ENCODE peak calls at places on chromosomes 3 and 15, in five cellular contexts. O is AG04450, H is left ventricle myocardium inferior, Z is osteoblast, Q is hepatocyte. P is an unnamed sample.

GRCh38 chr3:128584412-128585020 is 66.1 kb downstream of the RPN1 start:
- DNase-seq in O (peak), Z (peak), Q (peak), H (peak), P (peak)

GRCh38 chr3:18194431-18194830 is 230.7 kb downstream of the SATB1 start:
- DNase-seq in H (no peak), Z (no peak), Q (no peak), O (no peak), P (no peak)

GRCh38 chr3:188740030-188740429 is 431.7 kb upstream of the TPRG1 start:
- DNase-seq in O (no peak), H (no peak), Z (no peak), Q (no peak), P (no peak)

GRCh38 chr15:84598993-84599392 is 1.8 kb upstream of the ZSCAN2 start:
- DNase-seq in H (no peak), O (peak), Q (peak), Z (no peak), P (peak)

GRCh38 chr3:57556459-57557087 is 499 bp downstream of the PDE12 start:
- DNase-seq in Z (peak), Q (peak), O (no peak), H (peak), P (no peak)

GRCh38 chr3:110743202-110743601 is 328.4 kb upstream of the NECTIN3 start:
- DNase-seq in H (no peak), Z (no peak), Q (peak), O (no peak), P (peak)

GRCh38 chr3:27287052-27287451 is 82.1 kb downstream of the NEK10 start:
- DNase-seq in H (no peak), O (no peak), Q (no peak), Z (no peak), P (peak)

GRCh38 chr3:196287066-196287404 is 491 bp downstream of the PCYT1A start:
- DNase-seq in Z (no peak), O (no peak), H (peak), Q (peak), P (peak)

GRCh38 chr3:123768480-123769359 is 115.4 kb downstream of the MYLK start:
- DNase-seq in H (no peak), Q (no peak), Z (no peak), O (no peak), P (no peak)

GRCh38 chr3:126481808-126482502 is 6.3 kb upstream of the ZXDC start:
- DNase-seq in Q (peak), O (no peak), H (no peak), Z (no peak), P (no peak)

GRCh38 chr3:108239082-108239481 is 16.9 kb upstream of the IFT57 start:
- DNase-seq in H (no peak), O (no peak), Q (no peak), Z (no peak), P (no peak)

GRCh38 chr3:15405448-15406050 is 21.8 kb downstream of the METTL6 start:
- DNase-seq in H (no peak), Q (peak), Z (peak), O (peak), P (peak)

GRCh38 chr3:64627471-64628321 is 60.1 kb downstream of the ADAMTS9 start:
- DNase-seq in Z (no peak), O (no peak), H (no peak), Q (peak), P (no peak)

GRCh38 chr3:159418571-159419526 is 569.8 kb upstream of the IL12A start:
- DNase-seq in Z (peak), O (peak), Q (peak), H (no peak), P (no peak)

GRCh38 chr3:24773798-24774197 is 279.1 kb upstream of the THRB start:
- DNase-seq in Z (peak), Q (peak), H (peak), O (peak), P (peak)

GRCh38 chr3:79517766-79518413 is 249.9 kb downstream of the ROBO1 start:
- DNase-seq in H (no peak), Z (peak), O (no peak), Q (peak), P (peak)

GRCh38 chr3:12962292-12962691 is 110.9 kb downstream of the IQSEC1 start:
- DNase-seq in O (no peak), Z (peak), Q (no peak), H (no peak), P (no peak)

GRCh38 chr15:60585743-60586708 is 107.1 kb upstream of the ICE2 start:
- DNase-seq in H (no peak), Z (peak), Q (peak), O (peak), P (peak)

GRCh38 chr15:92832992-92833438 is 67.1 kb upstream of the CHD2 start:
- DNase-seq in Z (no peak), Q (no peak), H (no peak), O (no peak), P (no peak)

DNA sequence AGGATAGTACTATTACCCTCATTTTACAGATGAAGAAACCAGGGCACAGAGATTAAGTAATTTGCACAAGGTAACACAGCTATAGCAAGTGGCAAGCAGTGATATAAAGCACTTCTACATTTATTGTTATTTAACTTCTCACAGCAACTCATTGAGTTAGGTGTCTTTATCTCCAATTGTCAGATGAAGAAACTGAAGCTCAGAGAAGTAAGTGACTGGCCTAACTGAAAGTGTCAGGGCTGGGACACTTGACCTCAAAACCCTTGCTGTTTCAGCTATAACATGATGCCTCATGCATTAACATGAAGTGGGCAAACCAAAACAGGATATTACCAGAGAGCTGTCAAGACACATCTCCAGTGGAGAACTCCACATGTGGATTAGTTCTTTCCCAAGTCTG is 65.8 kb upstream of the LEKR1 start:
- DNase-seq in H (no peak), O (no peak), Z (no peak), Q (no peak), P (no peak)
- H3K27ac ChIP-seq in H (no peak), O (no peak), Z (peak), Q (no peak), P (no peak)

DNA sequence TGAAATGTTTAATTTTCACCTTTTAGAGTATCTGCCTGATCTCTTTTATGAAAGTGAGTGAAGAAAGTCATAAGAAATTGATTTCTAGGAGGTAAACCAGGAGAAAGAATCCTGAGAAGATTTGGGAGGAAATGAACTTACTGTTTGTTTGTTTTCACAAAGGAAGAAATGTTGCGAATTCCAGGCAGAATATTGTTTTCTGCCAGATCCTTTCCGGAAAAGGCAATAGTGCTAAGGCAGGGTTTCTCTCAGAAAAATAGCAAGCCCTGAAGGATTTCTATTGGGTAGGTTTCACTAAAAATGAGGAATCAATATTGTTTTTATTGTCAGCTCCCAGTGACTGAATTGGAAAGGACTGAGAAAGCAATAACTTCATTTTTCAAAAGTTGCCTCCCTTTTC is 85.7 kb upstream of the TGFBR2 start:
- DNase-seq in H (no peak), Z (no peak), O (no peak), Q (no peak), P (no peak)
- H3K27ac ChIP-seq in H (peak), Z (no peak), O (no peak), Q (no peak), P (no peak)

GRCh38 chr3:49173792-49174170 is 2.4 kb downstream of the KLHDC8B start:
- DNase-seq in Q (no peak), H (peak), Z (peak), O (no peak), P (no peak)
- H3K27ac ChIP-seq in Q (peak), H (peak), Z (no peak), O (no peak), P (no peak)

DNA sequence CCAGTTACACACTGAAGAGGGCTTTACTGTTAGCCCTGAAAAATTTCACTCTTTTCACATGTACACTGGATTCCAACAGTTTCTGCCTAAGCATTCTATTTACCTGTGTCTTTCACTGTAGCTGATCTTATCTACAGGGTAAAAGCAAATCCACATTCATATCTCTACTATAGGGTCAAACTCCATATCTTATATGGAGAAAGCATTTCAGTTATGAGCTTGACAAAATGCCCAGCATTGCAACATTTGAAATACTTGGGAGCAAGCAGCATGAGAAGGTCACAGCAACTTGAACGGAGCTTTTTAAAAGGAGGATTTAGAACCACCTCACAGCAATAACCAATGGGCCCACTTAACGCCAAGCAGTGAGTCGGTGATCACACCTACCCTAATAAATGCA is 328.9 kb downstream of the FOXP1 start:
- DNase-seq in O (no peak), Q (peak), Z (no peak), H (no peak), P (no peak)
- H3K27ac ChIP-seq in O (no peak), Q (peak), Z (peak), H (peak), P (no peak)

DNA sequence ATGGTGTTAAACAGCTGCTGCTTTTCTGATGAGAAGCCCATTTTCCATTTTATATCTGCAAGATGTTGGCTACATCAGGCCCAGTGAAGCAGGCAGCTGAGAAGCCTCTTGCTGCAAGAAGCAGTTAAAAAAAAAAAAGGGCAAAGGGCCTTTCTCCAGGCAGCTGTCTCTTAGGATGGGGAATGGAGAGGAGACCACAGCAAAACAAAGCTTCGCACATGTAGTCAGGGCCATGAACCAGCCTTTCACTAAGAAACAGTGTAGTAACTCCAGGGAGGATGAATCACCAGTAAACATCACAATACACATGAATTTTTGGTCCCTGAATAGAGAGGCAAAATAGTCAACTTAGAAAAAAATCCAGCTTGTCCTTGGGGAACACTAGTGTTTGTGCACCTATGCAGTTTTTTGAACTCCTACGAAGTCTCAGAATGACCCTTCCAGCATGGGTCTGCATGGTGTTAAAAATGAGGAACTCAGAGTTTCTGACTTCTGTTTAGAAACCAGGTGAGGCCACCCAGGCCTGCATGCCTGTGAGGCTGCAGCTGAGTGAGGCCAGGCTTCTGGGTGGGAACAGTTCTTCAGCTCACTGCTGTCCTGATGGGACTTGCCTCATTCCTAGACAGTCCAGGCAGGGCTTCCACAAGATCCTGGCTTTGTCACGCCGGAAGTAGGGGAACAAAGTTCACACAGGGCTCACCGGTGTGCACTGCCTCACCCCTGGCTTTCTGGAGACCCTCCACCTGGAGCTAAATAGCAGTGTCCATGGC is 518.7 kb downstream of the MCTP2 start:
- DNase-seq in Q (no peak), Z (no peak), H (no peak), O (peak), P (no peak)
- H3K27ac ChIP-seq in Q (no peak), Z (no peak), H (no peak), O (no peak), P (no peak)

P was measured in GM23338.